ENCODE peak calls at places on chromosomes 11 and 22, in five cellular contexts. Y is WTC11, R is endothelial cell, C is heart right ventricle, I is astrocyte. Z is an unnamed sample.

GRCh38 chr11:64601605-64602465 is 10.8 kb downstream of the SLC22A12 start:
- DNase-seq in I (no peak), C (no peak), R (no peak), Y (no peak), Z (no peak)

GRCh38 chr11:102389253-102389652 is 42.2 kb downstream of the BIRC2 start:
- DNase-seq in C (no peak), I (peak), R (no peak), Y (no peak), Z (no peak)

GRCh38 chr11:11849127-11849746 is 7.5 kb downstream of the USP47 start:
- DNase-seq in C (peak), Y (peak), R (peak), I (peak), Z (peak)

GRCh38 chr22:48098936-48099245 is 1336.4 kb downstream of the TBC1D22A start:
- DNase-seq in Y (no peak), I (no peak), C (no peak), R (no peak), Z (no peak)

GRCh38 chr11:72369786-72370185 is 64.5 kb downstream of the CLPB start:
- DNase-seq in R (no peak), I (no peak), C (no peak), Y (no peak), Z (no peak)

GRCh38 chr11:78651923-78652602 is 77.4 kb upstream of the NARS2 start:
- DNase-seq in R (no peak), C (no peak), Y (no peak), I (no peak), Z (no peak)

GRCh38 chr11:11157201-11157600 is 195.8 kb downstream of the CSNK2A3 start:
- DNase-seq in I (no peak), R (peak), Y (peak), C (no peak), Z (peak)

GRCh38 chr11:28836285-28837081 is 728.3 kb downstream of the METTL15 start:
- DNase-seq in Y (no peak), C (no peak), R (no peak), I (peak), Z (peak)

GRCh38 chr11:61580292-61580888 is 486 bp downstream of the SYT7 start:
- DNase-seq in I (no peak), Y (peak), C (no peak), R (peak), Z (no peak)

GRCh38 chr11:12845739-12846358 is 163.3 kb upstream of the RASSF10 start:
- DNase-seq in Y (peak), C (peak), R (no peak), I (no peak), Z (peak)

GRCh38 chr11:134036484-134037092 is 32.3 kb upstream of the JAM3 start:
- DNase-seq in Y (peak), R (no peak), I (no peak), C (no peak), Z (no peak)

GRCh38 chr11:68142028-68142412 is 20.8 kb upstream of the CHKA start:
- DNase-seq in R (no peak), Y (no peak), C (peak), I (no peak), Z (no peak)

GRCh38 chr11:118109231-118109630 is 22.5 kb upstream of the SMIM35 start:
- DNase-seq in R (no peak), I (peak), C (peak), Y (no peak), Z (peak)

GRCh38 chr22:22957090-22957489 is 69.5 kb downstream of the IGLL5 start:
- DNase-seq in C (no peak), R (no peak), I (no peak), Y (no peak), Z (no peak)

GRCh38 chr11:124670732-124671131 is 2.8 kb downstream of the SIAE start:
- DNase-seq in C (no peak), R (no peak), Y (no peak), I (no peak), Z (no peak)

GRCh38 chr11:133821776-133822175 is 23.5 kb downstream of the SPATA19 start:
- DNase-seq in Y (peak), I (no peak), C (peak), R (peak), Z (no peak)

GRCh38 chr11:2376751-2377451 is at the start of gene CD81:
- DNase-seq in C (peak), R (peak), I (no peak), Y (peak), Z (no peak)

GRCh38 chr11:62443390-62444201 is 24.8 kb downstream of the SCGB1A1 start:
- DNase-seq in I (no peak), Y (no peak), R (no peak), C (no peak), Z (no peak)

GRCh38 chr11:125101596-125101995 is 9.8 kb downstream of the TMEM218 start:
- DNase-seq in Y (no peak), R (no peak), I (no peak), C (no peak), Z (no peak)

GRCh38 chr11:118592616-118593367 is 14.6 kb upstream of the PHLDB1 start:
- DNase-seq in I (peak), Y (no peak), R (no peak), C (no peak), Z (no peak)

GRCh38 chr11:87437844-87438223 is 400.1 kb downstream of the TMEM135 start:
- DNase-seq in Y (no peak), I (peak), C (no peak), R (no peak), Z (peak)

GRCh38 chr11:117221775-117222517 is 9.9 kb downstream of the PCSK7 start:
- DNase-seq in Y (no peak), I (no peak), C (peak), R (no peak), Z (peak)

GRCh38 chr11:101759771-101760450 is 154.9 kb upstream of the CEP126 start:
- DNase-seq in Y (no peak), I (no peak), R (no peak), C (no peak), Z (no peak)

GRCh38 chr11:76810151-76810853 is 27.1 kb downstream of the TSKU start:
- DNase-seq in C (no peak), R (peak), Y (no peak), I (no peak), Z (peak)

GRCh38 chr11:27722945-27723344 is 22.7 kb upstream of the BDNF start:
- DNase-seq in R (no peak), Y (peak), I (no peak), C (no peak), Z (no peak)

GRCh38 chr11:64597671-64598101 is 6.7 kb downstream of the SLC22A12 start:
- DNase-seq in I (no peak), C (no peak), Y (no peak), R (no peak), Z (no peak)

GRCh38 chr11:133928628-133929059 is 28.1 kb downstream of the IGSF9B start:
- DNase-seq in R (no peak), Y (peak), I (no peak), C (no peak), Z (no peak)

GRCh38 chr11:16788141-16789060 is 50.0 kb downstream of the C11orf58 start:
- DNase-seq in C (peak), I (peak), R (peak), Y (peak), Z (peak)

GRCh38 chr11:111663820-111664219 is 61.6 kb downstream of the SIK2 start:
- DNase-seq in I (peak), C (peak), Y (no peak), R (no peak), Z (no peak)

GRCh38 chr11:116162541-116163230 is 610.1 kb downstream of the BUD13 start:
- DNase-seq in R (peak), I (no peak), Y (peak), C (no peak), Z (no peak)

GRCh38 chr11:78298216-78298860 is 109.6 kb downstream of the USP35 start:
- DNase-seq in C (no peak), Y (no peak), I (peak), R (no peak), Z (no peak)

GRCh38 chr11:30635401-30635989 is 49.3 kb upstream of the MPPED2 start:
- DNase-seq in Y (peak), C (peak), R (peak), I (peak), Z (no peak)

GRCh38 chr11:134512061-134512460 is 100.0 kb upstream of the B3GAT1 start:
- DNase-seq in I (no peak), R (no peak), C (no peak), Y (no peak), Z (no peak)

GRCh38 chr22:21873619-21874018 is 6.2 kb upstream of the MAPK1 start:
- DNase-seq in C (no peak), I (no peak), Y (no peak), R (no peak), Z (no peak)

GRCh38 chr22:39990688-39991087 is 4.1 kb upstream of the FAM83F start:
- DNase-seq in R (no peak), Y (no peak), C (no peak), I (no peak), Z (no peak)

GRCh38 chr22:45832180-45832579 is 144.8 kb downstream of the WNT7B start:
- DNase-seq in R (no peak), Y (no peak), C (no peak), I (no peak), Z (no peak)
- TF ChIP-seq CTCF in R (no peak), Y (no peak), C (no peak), I (no peak), Z (peak)

GRCh38 chr11:113274708-113275582 is 39.4 kb upstream of the TTC12 start:
- DNase-seq in Y (peak), C (no peak), R (peak), I (no peak), Z (no peak)
- TF ChIP-seq CTCF in Y (peak), C (no peak), R (peak), I (no peak), Z (no peak)

GRCh38 chr11:44327730-44328691 is 18.1 kb upstream of the ALX4 start:
- DNase-seq in C (no peak), Y (no peak), I (no peak), R (no peak), Z (no peak)
- TF ChIP-seq CTCF in C (no peak), Y (no peak), I (no peak), R (no peak), Z (peak)

DNA sequence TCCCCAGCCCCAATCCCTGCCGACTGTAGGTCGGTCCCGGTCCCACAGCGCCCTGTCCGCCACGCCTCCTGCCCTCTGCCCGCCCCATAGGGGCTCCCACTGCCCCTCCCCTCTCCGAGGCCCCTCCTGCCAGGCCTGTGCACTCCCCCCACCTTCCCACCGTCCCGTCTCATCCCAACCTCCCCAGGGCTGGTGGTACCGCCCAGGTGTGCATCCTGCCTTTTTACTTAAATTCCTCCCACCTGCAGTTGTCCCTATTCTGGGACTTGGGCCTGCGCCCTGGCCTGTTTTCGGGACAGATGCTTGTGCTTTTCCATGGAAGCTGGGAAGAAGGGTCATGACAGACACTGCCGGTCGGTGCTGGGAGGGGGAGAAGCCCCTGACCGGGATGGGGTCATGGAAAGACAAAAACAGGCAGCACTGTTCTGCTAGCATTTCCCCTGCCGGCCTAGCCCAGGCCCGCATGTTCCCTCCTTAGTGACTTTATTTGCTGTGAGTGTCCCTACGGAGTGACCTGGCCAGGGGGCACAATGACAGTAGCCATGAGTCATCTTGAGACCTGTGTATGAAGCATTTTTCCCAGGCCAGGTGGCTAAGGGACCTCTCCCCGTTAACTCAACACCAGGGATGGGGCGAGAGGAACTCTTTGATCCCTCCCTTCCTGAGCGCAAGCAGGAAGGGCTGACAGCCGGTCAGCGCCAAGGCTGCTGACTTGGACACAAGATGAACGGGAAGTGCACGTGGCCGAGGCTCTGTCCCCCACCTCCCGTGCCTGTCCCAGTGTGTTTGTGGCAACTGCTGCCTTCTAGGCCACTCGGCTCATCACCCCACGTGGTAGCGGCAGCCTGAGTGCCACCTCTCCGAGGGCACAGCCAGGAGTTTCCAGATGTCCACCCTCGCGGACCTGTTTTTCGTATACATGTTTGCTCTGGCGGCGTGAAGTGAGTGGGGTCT is 7.1 kb downstream of the TBX1 start:
- DNase-seq in I (no peak), R (no peak), C (peak), Y (peak), Z (no peak)
- TF ChIP-seq CTCF in I (no peak), R (no peak), C (no peak), Y (no peak), Z (no peak)

DNA sequence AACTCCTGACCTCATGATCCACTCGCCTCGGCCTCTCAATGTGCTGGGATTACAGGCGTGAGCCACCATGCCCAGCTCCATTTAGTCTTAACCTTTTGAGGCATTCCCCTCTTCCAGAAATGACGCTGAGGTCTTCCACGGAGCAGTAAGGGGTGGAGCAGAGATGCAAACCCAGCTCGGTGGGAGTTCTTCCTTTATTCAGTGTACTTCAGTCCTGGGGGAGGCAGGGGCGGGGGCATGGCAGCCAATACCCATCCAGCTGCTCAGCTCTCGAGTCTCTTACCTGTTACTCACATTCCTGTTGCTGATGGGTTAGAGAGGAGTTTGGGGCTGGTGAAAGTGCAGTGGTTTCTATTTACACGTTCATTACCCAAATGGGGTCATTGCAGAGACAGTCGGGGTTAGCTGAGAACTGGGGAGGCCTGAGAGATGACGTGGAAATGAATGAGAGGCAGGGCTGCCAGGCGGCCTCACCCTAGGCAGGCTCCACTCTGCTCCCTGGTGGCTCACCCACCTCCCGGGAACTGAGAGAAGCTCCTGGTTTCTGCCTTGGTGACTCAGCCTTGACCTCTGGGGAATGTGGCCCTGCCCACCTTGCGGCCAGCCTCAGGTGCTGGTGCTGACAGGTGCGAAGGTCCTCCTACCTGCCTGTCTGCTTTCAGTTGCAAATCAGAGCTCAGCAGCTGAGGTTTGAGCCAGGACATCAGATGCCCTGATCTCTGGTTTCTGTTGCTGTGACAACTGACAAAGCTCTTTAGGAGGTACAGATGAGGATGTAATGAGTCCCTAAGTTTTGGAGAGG is 13.4 kb upstream of the ST14 start:
- DNase-seq in I (no peak), R (peak), Y (peak), C (peak), Z (peak)
- TF ChIP-seq CTCF in I (no peak), R (no peak), Y (no peak), C (peak), Z (peak)

DNA sequence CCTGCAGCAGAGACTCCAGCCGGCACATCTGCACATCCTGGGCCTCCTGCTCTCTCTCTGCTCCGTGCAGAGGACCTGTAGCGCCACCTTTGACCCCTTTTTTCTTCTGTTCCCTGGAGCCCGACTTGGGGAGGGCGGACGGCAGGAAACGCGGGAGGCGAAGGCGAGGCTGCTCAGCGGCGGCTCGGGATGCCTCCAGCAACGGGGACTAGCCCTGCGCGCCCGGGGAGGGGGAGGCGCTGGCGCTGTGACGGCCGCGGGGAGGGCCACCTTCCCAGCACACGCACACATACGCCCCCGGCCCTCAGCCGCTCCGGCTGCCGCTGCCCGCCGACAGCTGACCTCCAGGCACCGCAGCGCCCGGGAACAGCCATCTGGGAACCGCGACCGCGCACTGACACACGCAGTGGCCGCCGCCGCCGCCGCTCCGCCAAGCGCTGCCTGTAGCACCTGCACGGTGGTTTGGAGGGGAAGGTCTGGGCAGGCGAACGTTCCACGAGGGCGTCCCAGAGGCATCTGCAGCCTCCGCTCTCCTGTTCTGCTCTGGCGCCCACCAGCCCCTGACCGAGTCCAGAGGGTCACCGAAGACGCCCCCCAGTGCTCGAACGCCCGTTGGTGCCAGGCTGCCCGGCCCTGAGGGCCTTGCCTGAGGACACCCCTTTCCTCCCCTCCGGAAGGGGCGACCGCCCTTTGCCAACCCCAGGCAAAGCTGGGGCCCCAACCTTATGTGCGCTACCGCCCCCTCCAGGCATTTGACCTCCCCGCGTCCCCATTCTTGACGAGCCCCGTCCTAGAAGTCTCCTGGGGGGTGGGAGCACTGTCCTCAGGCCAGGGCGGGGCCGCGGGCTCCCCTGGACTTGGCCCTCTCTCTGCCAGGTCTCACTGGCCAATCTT is 16.9 kb upstream of the C22orf42 start:
- DNase-seq in R (peak), C (no peak), Y (peak), I (no peak), Z (no peak)
- TF ChIP-seq CTCF in R (no peak), C (no peak), Y (no peak), I (no peak), Z (no peak)

GRCh38 chr22:38304526-38304925 is 12.7 kb downstream of the CSNK1E start:
- DNase-seq in R (no peak), I (no peak), C (peak), Y (no peak), Z (no peak)
- TF ChIP-seq CTCF in R (no peak), I (no peak), C (peak), Y (no peak), Z (no peak)

DNA sequence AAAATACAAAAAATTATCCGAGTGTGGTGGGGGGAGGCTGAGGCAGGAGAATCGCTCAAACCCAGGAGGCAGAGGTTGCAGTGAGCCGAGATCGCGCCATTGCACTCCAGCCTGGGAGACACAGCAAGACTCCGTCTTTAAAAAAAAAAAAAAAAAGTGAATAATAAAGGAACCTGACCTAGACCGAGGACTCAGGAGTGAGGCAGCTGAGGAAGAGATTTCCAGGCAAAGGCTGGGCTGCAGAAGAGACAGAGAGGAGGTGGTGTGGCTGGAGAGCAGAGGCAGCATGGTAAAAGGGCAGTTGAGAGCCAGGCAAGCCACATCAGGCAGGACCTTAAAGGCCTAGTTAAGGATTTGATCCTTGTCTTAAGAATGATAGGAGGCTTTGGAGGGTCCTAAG is 28.4 kb upstream of the SMCO4 start:
- DNase-seq in C (no peak), Y (no peak), R (no peak), I (no peak), Z (no peak)
- TF ChIP-seq CTCF in C (no peak), Y (no peak), R (no peak), I (no peak), Z (no peak)

Z was measured in HFFc6.